ENCODE peak calls at places on chromosomes 7 and 10, in ten cellular contexts. O is hepatocyte, E is uterus, K is sigmoid colon, Q is left ventricle myocardium inferior, A is transverse colon, R is neural progenitor cell, L is esophagus squamous epithelium, U is body of pancreas, F is SK-N-SH. N is an unnamed sample.

GRCh38 chr7:141073641-141074161 is at the start of gene TMEM178B:
- DNase-seq in O (peak; percentile 8), E (no peak), K (no peak), Q (no peak), A (no peak), R (peak; percentile 63), L (no peak), U (no peak), F (peak; percentile 74), N (no peak)

GRCh38 chr10:3066317-3066931 is 924 bp upstream of the PFKP start:
- DNase-seq in O (no peak), E (no peak), K (no peak), Q (no peak), A (no peak), R (peak; percentile 43), L (no peak), U (no peak), F (peak; percentile 61), N (no peak)

GRCh38 chr10:58856508-58857240 is 319.8 kb upstream of the PHYHIPL start:
- DNase-seq in O (peak; percentile 58), E (no peak), K (no peak), Q (no peak), A (no peak), R (peak; percentile 52), L (no peak), U (peak; percentile 74), F (no peak), N (no peak)

GRCh38 chr10:44463511-44464121 is 78.7 kb upstream of the CXCL12 start:
- DNase-seq in O (no peak), E (no peak), K (no peak), Q (no peak), A (no peak), R (no peak), L (no peak), U (no peak), F (no peak), N (no peak)

GRCh38 chr7:140541513-140542192 is 62.3 kb upstream of the MKRN1 start:
- DNase-seq in O (peak; percentile 66), E (peak; percentile 90), K (peak; percentile 91), Q (peak; percentile 63), A (peak; percentile 64), R (peak; percentile 76), L (no peak), U (peak; percentile 54), F (peak; percentile 61), N (no peak)

GRCh38 chr7:2173184-2173827 is 59.4 kb downstream of the MAD1L1 start:
- DNase-seq in O (no peak), E (no peak), K (no peak), Q (no peak), A (no peak), R (no peak), L (no peak), U (no peak), F (peak; percentile 32), N (no peak)

GRCh38 chr7:13288516-13288915 is 601.1 kb downstream of the ARL4A start:
- DNase-seq in O (no peak), E (no peak), K (no peak), Q (no peak), A (no peak), R (no peak), L (no peak), U (no peak), F (no peak), N (no peak)

GRCh38 chr7:96800122-96800521 is 90.5 kb upstream of the SEM1 start:
- DNase-seq in O (no peak), E (no peak), K (no peak), Q (no peak), A (no peak), R (no peak), L (no peak), U (no peak), F (no peak), N (no peak)

GRCh38 chr7:140671966-140672365 is 779 bp upstream of the ADCK2 start:
- DNase-seq in O (no peak), E (no peak), K (peak; percentile 48), Q (no peak), A (no peak), R (no peak), L (no peak), U (no peak), F (no peak), N (no peak)

GRCh38 chr7:123460616-123461015 is 73.8 kb downstream of the IQUB start:
- DNase-seq in O (peak; percentile 38), E (no peak), K (no peak), Q (no peak), A (no peak), R (no peak), L (no peak), U (no peak), F (no peak), N (no peak)

GRCh38 chr10:46560952-46561351 is 4.5 kb upstream of the GPRIN2 start:
- DNase-seq in O (no peak), E (peak; percentile 3), K (no peak), Q (no peak), A (no peak), R (no peak), L (no peak), U (no peak), F (no peak), N (no peak)

GRCh38 chr10:1006573-1006972 is 18.3 kb downstream of the GTPBP4 start:
- DNase-seq in O (no peak), E (no peak), K (no peak), Q (no peak), A (no peak), R (no peak), L (no peak), U (no peak), F (no peak), N (no peak)
- TF ChIP-seq CTCF in O (no peak), E (no peak), K (no peak), Q (no peak), A (no peak), R (no peak), L (no peak), U (no peak), F (no peak), N (no peak)

GRCh38 chr7:157509226-157509625 is 172.4 kb downstream of the DNAJB6 start:
- DNase-seq in O (no peak), E (no peak), K (no peak), Q (no peak), A (no peak), R (no peak), L (no peak), U (no peak), F (no peak), N (no peak)

GRCh38 chr7:157506268-157506667 is 169.5 kb downstream of the DNAJB6 start:
- DNase-seq in O (no peak), E (no peak), K (peak; percentile 29), Q (no peak), A (no peak), R (no peak), L (no peak), U (no peak), F (no peak), N (no peak)

GRCh38 chr7:157505646-157506045 is 168.8 kb downstream of the DNAJB6 start:
- DNase-seq in O (no peak), E (no peak), K (no peak), Q (no peak), A (no peak), R (no peak), L (no peak), U (no peak), F (no peak), N (no peak)

GRCh38 chr7:157507987-157508386 is 171.2 kb downstream of the DNAJB6 start:
- DNase-seq in O (no peak), E (no peak), K (no peak), Q (no peak), A (no peak), R (no peak), L (no peak), U (no peak), F (no peak), N (no peak)

GRCh38 chr7:157508477-157508881 is 171.7 kb downstream of the DNAJB6 start:
- DNase-seq in O (no peak), E (no peak), K (no peak), Q (no peak), A (no peak), R (no peak), L (no peak), U (no peak), F (no peak), N (no peak)
- H3K27ac ChIP-seq in O (no peak overlapping the region), E (no peak overlapping the region), K (no peak overlapping the region), Q (no peak overlapping the region), A (no peak overlapping the region), R (no peak overlapping the region), L (no peak overlapping the region), U (no peak overlapping the region), F (no peak overlapping the region), N (no peak overlapping the region)

GRCh38 chr10:61941202-61941651 is 39.7 kb downstream of the ARID5B start:
- DNase-seq in O (no peak), E (no peak), K (no peak), Q (no peak), A (no peak), R (no peak), L (no peak), U (no peak), F (no peak), N (no peak)

GRCh38 chr10:61942997-61943457 is 41.5 kb downstream of the ARID5B start:
- DNase-seq in O (no peak), E (no peak), K (no peak), Q (no peak), A (no peak), R (no peak), L (no peak), U (no peak), F (no peak), N (no peak)

GRCh38 chr10:61944445-61945123 is 43.1 kb downstream of the ARID5B start:
- DNase-seq in O (no peak), E (no peak), K (no peak), Q (no peak), A (no peak), R (no peak), L (no peak), U (no peak), F (no peak), N (no peak)

GRCh38 chr10:61939575-61940301 is 38.2 kb downstream of the ARID5B start:
- DNase-seq in O (no peak), E (no peak), K (no peak), Q (no peak), A (no peak), R (no peak), L (no peak), U (no peak), F (no peak), N (no peak)

GRCh38 chr10:61943699-61944444 is 42.4 kb downstream of the ARID5B start:
- DNase-seq in O (no peak), E (no peak), K (no peak), Q (no peak), A (no peak), R (no peak), L (no peak), U (peak; percentile 37), F (peak; percentile 22), N (no peak)
- H3K4me1 ChIP-seq in O (peaks cover 34% of the 10 kb centered on the region), E (no peaks in the 10 kb centered on the region), K (no peaks in the 10 kb centered on the region), Q (peaks cover 24% of the 10 kb centered on the region), A (peaks cover 45% of the 10 kb centered on the region), R (peaks cover 3% of the 10 kb centered on the region), L (peaks cover 59% of the 10 kb centered on the region), U (peaks cover 15% of the 10 kb centered on the region), F (peaks cover 44% of the 10 kb centered on the region), N (peaks cover 57% of the 10 kb centered on the region)

DNA sequence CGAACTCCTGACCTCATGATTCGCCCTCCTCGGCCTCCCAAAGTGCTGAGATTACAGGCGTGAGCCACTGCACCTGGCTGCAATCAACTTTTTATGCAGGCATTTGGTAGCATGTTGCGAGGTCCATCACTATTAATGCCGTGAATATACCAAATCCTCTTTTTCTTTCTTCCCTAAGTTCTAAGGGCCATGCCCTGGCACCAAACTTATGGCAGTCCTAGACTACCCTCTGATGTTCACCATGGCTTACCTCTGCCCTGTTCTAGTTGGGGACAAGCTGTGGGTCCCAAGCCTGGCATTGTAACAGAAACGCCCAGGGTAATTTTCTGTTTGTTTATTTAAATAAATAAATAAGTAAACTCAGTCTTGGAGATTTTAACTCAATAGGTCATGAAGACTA is 13.3 kb downstream of the PRSS2 start:
- DNase-seq in O (no peak), E (no peak), K (peak; percentile 3), Q (no peak), A (no peak), R (no peak), L (no peak), U (no peak), F (no peak), N (no peak)
- TF ChIP-seq CTCF in O (no peak), E (no peak), K (no peak), Q (no peak), A (no peak), R (no peak), L (no peak), U (no peak), F (peak; percentile 29), N (no peak)